ENCODE peak calls at places on chromosome 5, in seven cellular contexts. M is ovary, Z is body of pancreas, L is heart left ventricle, Q is HCT116, S is stomach, T is lower leg skin. U is an unnamed sample.

GRCh38 chr5:117058740-117059139 is 484.1 kb upstream of the SEMA6A start:
- DNase-seq in Z (no peak), M (no peak), S (no peak), T (no peak), L (no peak), Q (no peak), U (no peak)

GRCh38 chr5:153895266-153895665 is 143.4 kb downstream of the FAM114A2 start:
- DNase-seq in T (no peak), Z (no peak), S (no peak), L (no peak), M (no peak), Q (no peak), U (no peak)

GRCh38 chr5:134468921-134469400 is 56.5 kb upstream of the JADE2 start:
- DNase-seq in Q (no peak), S (no peak), M (no peak), L (no peak), T (no peak), Z (no peak), U (no peak)

GRCh38 chr5:14706615-14707021 is 42.1 kb downstream of the OTULIN start:
- DNase-seq in S (no peak), L (no peak), Q (no peak), Z (no peak), M (no peak), T (no peak), U (no peak)

GRCh38 chr5:124908603-124909451 is 162.4 kb upstream of the ZNF608 start:
- DNase-seq in Z (peak; percentile 16), M (no peak), Q (no peak), S (peak; percentile 52), T (no peak), L (no peak), U (no peak)

GRCh38 chr5:41925555-41925946 is 470 bp downstream of the FBXO4 start:
- DNase-seq in T (peak; percentile 30), M (no peak), Z (peak; percentile 31), Q (no peak), L (no peak), S (peak; percentile 27), U (peak; percentile 45)

GRCh38 chr5:125181159-125181558 is 434.7 kb upstream of the ZNF608 start:
- DNase-seq in L (no peak), S (no peak), Q (no peak), T (no peak), M (no peak), Z (no peak), U (no peak)

GRCh38 chr5:165209101-165209727 is 1703.8 kb downstream of the MAT2B start:
- DNase-seq in Q (no peak), S (no peak), T (no peak), Z (no peak), M (no peak), L (no peak), U (no peak)

GRCh38 chr5:31692561-31693221 is 53.8 kb downstream of the PDZD2 start:
- DNase-seq in M (peak; percentile 77), Z (peak; percentile 4), L (peak; percentile 76), T (no peak), S (no peak), Q (no peak), U (no peak)

GRCh38 chr5:1445313-1445894 is at the start of gene SLC6A3:
- DNase-seq in L (no peak), T (no peak), M (peak; percentile 75), S (peak; percentile 27), Z (peak; percentile 16), Q (no peak), U (peak; percentile 73)

GRCh38 chr5:110900829-110901228 is 162.0 kb downstream of the SLC25A46 start:
- DNase-seq in Q (no peak), M (no peak), Z (no peak), S (no peak), L (no peak), T (no peak), U (no peak)

GRCh38 chr5:73317523-73317922 is 131.1 kb downstream of the FOXD1 start:
- DNase-seq in T (no peak), L (no peak), Z (no peak), S (no peak), M (no peak), Q (no peak), U (no peak)

GRCh38 chr5:154189819-154190651 is 498 bp upstream of the GALNT10 start:
- DNase-seq in L (peak; percentile 94), M (peak; percentile 88), T (peak; percentile 69), Z (peak; percentile 89), Q (peak; percentile 51), S (peak; percentile 89), U (peak; percentile 90)

DNA sequence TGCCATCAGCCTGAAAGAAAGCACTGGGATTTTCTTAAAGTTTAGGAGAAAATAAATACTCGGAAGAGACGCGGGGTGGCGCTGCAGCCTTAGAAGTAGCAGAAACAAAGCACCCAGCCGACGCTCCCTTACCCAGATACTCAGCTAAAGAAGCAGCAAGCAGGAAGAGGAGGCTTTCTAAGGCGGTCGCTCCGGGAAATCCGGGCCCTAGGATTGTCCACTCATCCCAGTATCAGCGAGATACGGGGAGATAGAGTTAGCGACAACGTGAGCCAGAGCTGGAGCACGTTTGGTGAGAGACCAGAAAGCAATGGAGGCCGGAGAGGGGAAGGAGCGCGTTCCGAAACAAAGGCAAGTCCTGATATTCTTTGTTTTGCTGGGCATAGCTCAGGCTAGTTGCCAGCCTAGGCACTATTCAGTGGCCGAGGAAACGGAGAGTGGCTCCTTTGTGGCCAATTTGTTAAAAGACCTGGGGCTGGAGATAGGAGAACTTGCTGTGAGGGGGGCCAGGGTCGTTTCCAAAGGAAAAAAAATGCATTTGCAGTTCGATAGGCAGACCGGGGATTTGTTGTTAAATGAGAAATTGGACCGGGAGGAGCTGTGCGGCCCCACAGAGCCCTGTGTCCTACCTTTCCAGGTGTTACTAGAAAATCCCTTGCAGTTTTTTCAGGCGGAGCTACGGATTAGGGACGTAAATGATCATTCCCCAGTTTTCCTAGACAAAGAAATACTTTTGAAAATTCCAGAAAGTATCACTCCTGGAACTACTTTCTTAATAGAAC is at the start of gene PCDHB2:
- DNase-seq in L (no peak), Z (peak; percentile 23), M (peak; percentile 42), T (no peak), Q (no peak), S (no peak), U (peak; percentile 19)
- TF ChIP-seq CTCF in L (peak; percentile 51), Z (no peak), M (no peak), T (no peak), Q (no peak), S (no peak), U (no peak)

DNA sequence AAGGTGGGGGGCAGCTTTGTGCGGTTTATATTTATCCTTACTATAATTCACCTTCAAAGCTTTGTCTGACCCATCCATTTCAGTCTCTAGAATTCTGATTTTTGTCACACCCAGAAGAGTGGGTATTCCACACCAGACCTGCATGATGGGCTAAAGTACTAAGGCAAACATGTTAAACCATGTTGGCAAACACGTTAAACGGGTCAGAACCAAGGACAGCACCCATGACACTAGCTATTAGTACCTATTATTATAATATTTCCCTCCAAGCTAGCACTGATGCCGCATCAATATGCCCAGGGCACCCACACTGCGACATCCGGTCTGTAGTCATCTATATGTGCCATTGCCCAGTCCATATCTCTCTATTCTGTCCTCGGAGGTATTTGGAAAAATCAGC is 104.7 kb downstream of the FBXW11 start:
- DNase-seq in T (no peak), Q (no peak), S (no peak), L (no peak), M (no peak), Z (no peak), U (no peak)
- TF ChIP-seq POLR2A in T (no peak), Q (no peak), S (no peak), L (no peak), M (no peak), Z (no peak), U (no peak)

DNA sequence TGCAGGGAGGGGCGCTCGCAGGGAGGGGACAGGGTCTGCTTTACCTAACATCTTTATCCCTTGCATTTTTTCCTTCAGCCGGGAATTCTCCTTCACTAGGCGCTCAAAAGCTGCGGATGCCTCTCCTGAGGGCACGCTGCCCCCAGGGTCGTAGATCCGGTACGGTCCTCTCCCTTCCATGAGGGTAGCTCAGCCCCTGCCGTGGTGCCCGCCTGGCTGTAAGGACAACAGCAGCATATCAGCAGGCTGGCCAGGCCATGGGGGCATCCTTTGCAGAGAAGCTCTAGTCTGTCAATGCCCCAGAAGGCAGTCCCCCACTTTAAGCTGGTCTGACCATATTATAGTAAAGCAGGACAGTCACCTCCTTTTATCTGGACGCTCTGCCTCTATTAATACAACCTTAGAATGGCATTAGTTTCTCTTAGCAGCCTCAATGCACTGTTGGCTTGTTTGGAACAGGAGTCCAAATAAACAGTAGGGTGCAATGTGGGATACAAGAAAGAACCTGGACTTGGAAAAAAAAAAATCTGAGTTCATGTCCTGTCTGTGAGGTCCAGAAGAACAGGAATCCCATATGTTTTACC is 15.8 kb downstream of the TNIP1 start:
- DNase-seq in L (no peak), T (no peak), Q (no peak), S (no peak), Z (no peak), M (no peak), U (no peak)
- H3K4me3 ChIP-seq in L (no peak overlapping the region), T (no peak overlapping the region), Q (no peak overlapping the region), S (no peak overlapping the region), Z (no peak overlapping the region), M (no peak overlapping the region), U (no peak overlapping the region)

GRCh38 chr5:163564321-163564924 is 59.0 kb downstream of the MAT2B start:
- DNase-seq in Z (peak; percentile 69), T (peak; percentile 44), Q (peak; percentile 48), L (no peak), S (peak; percentile 62), M (peak; percentile 48), U (peak; percentile 49)

GRCh38 chr5:163566678-163567077 is 61.3 kb downstream of the MAT2B start:
- DNase-seq in T (no peak), Q (no peak), S (no peak), M (no peak), L (no peak), Z (no peak), U (no peak)

GRCh38 chr5:163565492-163565891 is 60.1 kb downstream of the MAT2B start:
- DNase-seq in T (no peak), M (no peak), S (no peak), Z (no peak), L (no peak), Q (no peak), U (peak; percentile 19)

GRCh38 chr5:163567811-163568210 is 62.4 kb downstream of the MAT2B start:
- DNase-seq in S (no peak), Q (no peak), T (no peak), M (no peak), Z (no peak), L (no peak), U (no peak)

DNA sequence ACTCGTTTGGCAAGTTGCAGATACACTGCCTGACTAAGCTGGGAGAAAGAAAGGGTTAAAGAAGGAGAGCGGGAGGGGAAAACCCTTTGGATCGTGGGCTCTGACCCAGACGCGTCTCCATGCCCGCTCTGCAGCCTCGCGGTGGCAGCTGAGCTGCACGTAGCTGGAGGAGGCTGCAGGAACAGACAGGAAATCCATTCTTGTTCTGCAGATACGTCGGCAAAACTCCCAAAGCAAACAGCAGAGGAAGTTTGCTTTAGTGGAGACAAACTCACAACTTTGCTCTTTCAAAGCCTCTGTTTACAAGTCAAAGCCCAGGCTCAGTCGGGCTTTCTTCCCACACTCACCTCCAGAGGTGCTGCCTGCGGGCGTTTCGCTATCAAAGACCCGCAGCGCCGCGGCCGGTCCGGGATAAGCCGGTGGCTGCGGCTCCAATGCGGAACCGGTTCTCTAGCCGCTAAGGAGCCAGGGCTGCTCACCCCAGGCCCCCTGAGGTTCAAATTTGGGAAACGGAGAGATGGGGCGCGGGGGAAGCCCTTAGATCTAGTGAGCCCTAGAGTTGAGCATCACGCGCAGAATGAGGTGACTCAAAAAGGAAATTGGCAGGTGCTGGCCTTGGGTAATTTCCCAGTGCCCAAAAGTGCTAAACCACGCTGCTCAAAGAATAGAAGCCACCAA is 60.7 kb downstream of the MAT2B start:
- DNase-seq in S (peak; percentile 33), T (no peak), L (peak; percentile 41), Q (no peak), Z (peak; percentile 12), M (peak; percentile 34), U (peak; percentile 23)
- TF ChIP-seq CTCF in S (no peak), T (no peak), L (no peak), Q (no peak), Z (no peak), M (no peak), U (no peak)